ENCODE peak calls at places on chromosomes 13 and 19, in four cellular contexts. O, G, T and E are unnamed samples.

GRCh38 chr19:916645-917322 is 349 bp upstream of the KISS1R start:
- DNase-seq in O (peak; percentile 74), G (no peak), T (no peak), E (no peak)

GRCh38 chr13:110610955-110611595 is 4.3 kb upstream of the NAXD start:
- DNase-seq in O (no peak), G (no peak), T (peak; percentile 63), E (no peak)

GRCh38 chr13:76677047-76677446 is 209.2 kb downstream of the KCTD12 start:
- DNase-seq in O (no peak), G (no peak), T (no peak), E (no peak)

GRCh38 chr19:21256722-21257121 is 72.5 kb downstream of the ZNF708 start:
- DNase-seq in O (peak; percentile 19), G (no peak), T (no peak), E (peak; percentile 3)

GRCh38 chr19:47035495-47036232 is 12.8 kb downstream of the TMEM160 start:
- DNase-seq in O (peak; percentile 95), G (peak; percentile 96), T (peak; percentile 77), E (peak; percentile 91)

GRCh38 chr13:46667687-46668281 is 114.8 kb downstream of the LRCH1 start:
- DNase-seq in O (no peak), G (no peak), T (no peak), E (no peak)

GRCh38 chr13:100214886-100215285 is 126.0 kb downstream of the PCCA start:
- DNase-seq in O (no peak), G (no peak), T (no peak), E (no peak)

GRCh38 chr13:84925443-84925842 is 873.8 kb downstream of the SLITRK6 start:
- DNase-seq in O (no peak), G (no peak), T (no peak), E (no peak)

GRCh38 chr19:710767-711166 is 2.0 kb downstream of the PALM start:
- DNase-seq in O (no peak), G (no peak), T (no peak), E (no peak)

GRCh38 chr13:72970301-72970880 is 88.4 kb upstream of the KLF5 start:
- DNase-seq in O (no peak), G (no peak), T (no peak), E (no peak)

GRCh38 chr19:17510220-17510993 is 1.0 kb upstream of the PGLS start:
- DNase-seq in O (no peak), G (no peak), T (no peak), E (no peak)

GRCh38 chr19:19445911-19446361 is 40.5 kb downstream of the GATAD2A start:
- DNase-seq in O (no peak), G (no peak), T (no peak), E (peak; percentile 32)

GRCh38 chr13:45162821-45163220 is 38.0 kb downstream of the KCTD4 start:
- DNase-seq in O (no peak), G (no peak), T (no peak), E (no peak)

GRCh38 chr19:13151605-13152355 is 1.6 kb downstream of the IER2 start:
- DNase-seq in O (peak; percentile 93), G (peak; percentile 85), T (no peak), E (peak; percentile 97)

GRCh38 chr19:42176649-42176989 is 40.9 kb downstream of the DEDD2 start:
- DNase-seq in O (no peak), G (no peak), T (no peak), E (no peak)

GRCh38 chr13:30744056-30744684 is 8.8 kb downstream of the ALOX5AP start:
- DNase-seq in O (peak; percentile 11), G (peak; percentile 71), T (peak; percentile 95), E (no peak)

GRCh38 chr13:48161530-48162179 is 66.8 kb upstream of the MED4 start:
- DNase-seq in O (no peak), G (no peak), T (no peak), E (peak; percentile 90)

GRCh38 chr19:45601524-45602522 is at the start of gene GPR4:
- DNase-seq in O (peak; percentile 82), G (no peak), T (no peak), E (no peak)

GRCh38 chr13:84528408-84529055 is 646.3 kb upstream of the SLITRK1 start:
- DNase-seq in O (no peak), G (no peak), T (no peak), E (no peak)

GRCh38 chr13:105219636-105220035 is 1315.8 kb downstream of the EFNB2 start:
- DNase-seq in O (no peak), G (no peak), T (no peak), E (no peak)

GRCh38 chr19:29098863-29099481 is 114.0 kb downstream of the UQCRFS1 start:
- DNase-seq in O (no peak), G (no peak), T (no peak), E (no peak)

GRCh38 chr13:51520524-51520923 is 63.7 kb upstream of the WDFY2 start:
- DNase-seq in O (no peak), G (no peak), T (no peak), E (peak; percentile 85)

GRCh38 chr13:47190696-47191095 is 293.8 kb upstream of the HTR2A start:
- DNase-seq in O (no peak), G (no peak), T (no peak), E (no peak)

GRCh38 chr13:113623491-113624234 is 34.3 kb downstream of the ATP4B start:
- DNase-seq in O (no peak), G (no peak), T (no peak), E (no peak)

GRCh38 chr19:861756-862528 is 2.5 kb downstream of the CFD start:
- DNase-seq in O (peak; percentile 94), G (no peak), T (no peak), E (peak; percentile 85)

GRCh38 chr19:2973229-2973628 is 4.1 kb upstream of the TLE6 start:
- DNase-seq in O (no peak), G (no peak), T (no peak), E (no peak)

GRCh38 chr13:28329395-28330158 is 165.4 kb downstream of the FLT1 start:
- DNase-seq in O (no peak), G (no peak), T (no peak), E (no peak)

GRCh38 chr19:17109962-17110598 is 34.5 kb downstream of the MYO9B start:
- DNase-seq in O (no peak), G (peak; percentile 74), T (peak; percentile 72), E (peak; percentile 97)

GRCh38 chr19:33627962-33628839 is 6.4 kb downstream of the CHST8 start:
- DNase-seq in O (no peak), G (no peak), T (no peak), E (no peak)

GRCh38 chr13:35475131-35475959 is 1.1 kb downstream of the MAB21L1 start:
- DNase-seq in O (no peak), G (no peak), T (no peak), E (no peak)

GRCh38 chr19:45408830-45409593 is 2.6 kb downstream of the POLR1G start:
- DNase-seq in O (no peak), G (no peak), T (no peak), E (peak; percentile 56)

DNA sequence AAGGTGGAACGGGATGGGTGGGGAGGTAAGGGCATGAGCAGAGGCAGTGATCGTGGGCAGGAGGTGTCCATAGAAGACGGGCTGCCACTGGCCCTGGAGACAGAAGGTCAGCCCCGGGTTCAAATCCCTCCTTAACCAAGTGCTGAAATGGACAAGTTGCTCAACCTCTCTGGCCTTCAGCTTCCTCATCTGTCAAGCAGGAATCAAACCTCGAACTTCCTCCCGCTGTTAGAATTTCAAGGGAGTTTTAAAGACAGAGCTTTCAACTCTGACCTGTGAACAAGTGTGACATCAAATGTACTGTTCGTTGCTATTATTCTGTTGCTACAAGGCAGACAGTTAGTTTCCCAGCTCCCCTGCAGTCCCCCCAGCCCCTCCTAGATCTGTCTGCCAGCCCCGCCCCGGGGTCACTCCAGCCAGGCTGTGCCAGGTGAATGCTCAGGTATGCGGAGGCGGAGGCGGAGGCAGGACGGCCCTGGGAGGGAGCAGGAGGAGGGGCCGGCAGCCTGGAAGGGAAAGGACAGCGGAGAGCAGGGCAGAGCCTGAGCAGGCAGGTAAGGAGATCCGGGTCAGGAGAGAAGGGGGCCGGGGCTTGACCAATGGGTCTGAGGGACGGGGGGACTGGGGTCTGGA is at the start of gene EPS8L1:
- DNase-seq in O (no peak), G (no peak), T (no peak), E (peak; percentile 68)
- TF ChIP-seq POLR2AphosphoS5 in O (no peak), G (no peak), T (no peak), E (no peak)

GRCh38 chr19:58182989-58183821 is at the start of gene ZNF274:
- DNase-seq in O (peak; percentile 87), G (peak; percentile 98), T (peak; percentile 68), E (peak; percentile 94)
- TF ChIP-seq SPI1 in O (peak; percentile 69), G (no peak), T (no peak), E (peak; percentile 30)

DNA sequence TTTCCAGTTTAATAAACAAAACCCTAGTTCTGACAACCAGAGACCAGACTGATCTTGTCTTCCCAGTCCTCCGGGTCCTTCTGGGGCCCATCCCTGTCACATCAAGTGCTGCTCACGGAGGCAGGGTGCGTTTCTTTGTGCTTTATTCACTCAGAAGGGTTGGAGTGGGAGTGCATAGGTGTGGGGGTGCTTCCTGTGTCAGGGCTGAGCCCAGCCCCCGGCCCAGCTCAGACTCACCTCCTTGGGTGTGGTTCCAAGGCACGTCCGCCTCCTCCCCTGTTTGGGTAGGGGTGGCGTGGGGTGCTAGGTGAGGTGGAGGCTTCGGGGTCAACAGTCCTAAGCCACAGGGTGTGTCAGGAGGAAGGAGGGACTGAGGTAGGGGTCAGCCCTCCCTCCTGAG is 3.1 kb downstream of the CCER2 start:
- DNase-seq in O (no peak), G (no peak), T (no peak), E (no peak)
- TF ChIP-seq POLR2AphosphoS5 in O (no peak), G (peak; percentile 50), T (no peak), E (no peak)

GRCh38 chr19:56423985-56424353 is 19.8 kb downstream of the ZNF583 start:
- DNase-seq in O (no peak), G (no peak), T (no peak), E (no peak)
- TF ChIP-seq SPI1 in O (no peak), G (no peak), T (no peak), E (no peak)

GRCh38 chr13:37295573-37295972 is 190.1 kb upstream of the CSNK1A1L start:
- DNase-seq in O (no peak), G (no peak), T (no peak), E (no peak)

GRCh38 chr13:37295046-37295445 is 189.6 kb upstream of the CSNK1A1L start:
- DNase-seq in O (no peak), G (no peak), T (no peak), E (no peak)

GRCh38 chr13:37289212-37289935 is 183.9 kb upstream of the CSNK1A1L start:
- DNase-seq in O (no peak), G (no peak), T (no peak), E (no peak)

GRCh38 chr13:37290691-37291090 is 185.2 kb upstream of the CSNK1A1L start:
- DNase-seq in O (no peak), G (no peak), T (no peak), E (no peak)

GRCh38 chr13:37293295-37293694 is 187.8 kb upstream of the CSNK1A1L start:
- DNase-seq in O (no peak), G (no peak), T (no peak), E (no peak)
- TF ChIP-seq POLR2AphosphoS5 in O (no peak), G (no peak), T (no peak), E (no peak)